ENCODE peak calls at places on chromosomes 4 and X, in four cellular contexts. I is AG09309; Z is stimulated activated CD4-positive, alpha-beta T cell treated with anti-CD3 and anti-CD28 coated beads, Interleukin-15, amount 100 ng/mL, for 24 hours; P is kidney epithelial cell. N is an unnamed sample.

GRCh38 chr4:25970241-25970675 is 56.2 kb downstream of the SMIM20 start:
- DNase-seq in I (no peak), P (peak), Z (no peak), N (peak)

GRCh38 chr4:15779789-15780188 is 1.7 kb downstream of the CD38 start:
- DNase-seq in I (no peak), Z (no peak), P (no peak), N (no peak)

GRCh38 chr4:10164877-10165283 is 48.3 kb upstream of the WDR1 start:
- DNase-seq in I (no peak), Z (peak), P (no peak), N (peak)

GRCh38 chrX:43862434-43862833 is 19.8 kb downstream of the MAOB start:
- DNase-seq in Z (no peak), P (no peak), I (no peak), N (no peak)

GRCh38 chr4:128649575-128650205 is 159.8 kb upstream of the JADE1 start:
- DNase-seq in P (peak), I (no peak), Z (no peak), N (no peak)

GRCh38 chr4:150067859-150068258 is 10.4 kb upstream of the DCLK2 start:
- DNase-seq in I (no peak), P (no peak), Z (no peak), N (no peak)

GRCh38 chrX:95040104-95040503 is 1366.1 kb downstream of the FAM133A start:
- DNase-seq in P (no peak), Z (no peak), I (no peak), N (no peak)

GRCh38 chr4:86496094-86497060 is 97.7 kb upstream of the PTPN13 start:
- DNase-seq in Z (peak), P (no peak), I (peak), N (peak)

GRCh38 chrX:148161661-148162060 is 180.5 kb downstream of the FMR1NB start:
- DNase-seq in I (no peak), Z (no peak), P (no peak), N (no peak)

GRCh38 chrX:55326985-55327384 is 62.3 kb upstream of the PAGE3 start:
- DNase-seq in Z (no peak), I (no peak), P (no peak), N (no peak)

GRCh38 chr4:180333156-180333555 is 1910.0 kb upstream of the TENM3 start:
- DNase-seq in I (no peak), P (no peak), Z (no peak), N (no peak)

GRCh38 chr4:92599044-92599443 is 295.3 kb downstream of the GRID2 start:
- DNase-seq in P (no peak), Z (no peak), I (no peak), N (no peak)

GRCh38 chr4:37889849-37890500 is 909 bp upstream of the TBC1D1 start:
- DNase-seq in Z (no peak), I (no peak), P (no peak), N (peak)

GRCh38 chrX:107731831-107732502 is 43.6 kb downstream of the TSC22D3 start:
- DNase-seq in Z (no peak), I (no peak), P (peak), N (peak)

GRCh38 chrX:153775631-153776595 is 4.9 kb upstream of the SRPK3 start:
- DNase-seq in P (no peak), I (no peak), Z (no peak), N (no peak)

GRCh38 chrX:97322401-97322800 is 438.7 kb downstream of the RPA4 start:
- DNase-seq in Z (no peak), P (no peak), I (no peak), N (no peak)

GRCh38 chr4:23084559-23085248 is 392.0 kb downstream of the GBA3 start:
- DNase-seq in P (peak), I (no peak), Z (no peak), N (peak)

GRCh38 chrX:125012585-125012984 is 307.1 kb upstream of the TEX13C start:
- DNase-seq in P (no peak), Z (no peak), I (no peak), N (no peak)

GRCh38 chrX:58051346-58051745 is 141.1 kb upstream of the ZXDA start:
- DNase-seq in I (no peak), Z (no peak), P (no peak), N (no peak)

GRCh38 chrX:110021180-110022022 is 18.5 kb downstream of the TMEM164 start:
- DNase-seq in I (peak), Z (no peak), P (no peak), N (no peak)

GRCh38 chrX:125289209-125289608 is 30.5 kb upstream of the TEX13C start:
- DNase-seq in I (no peak), Z (no peak), P (no peak), N (no peak)

GRCh38 chrX:25002658-25003015 is 13.1 kb downstream of the ARX start:
- DNase-seq in I (no peak), Z (no peak), P (no peak), N (no peak)

GRCh38 chr4:7649741-7650531 is 215.2 kb upstream of the PSAPL1 start:
- DNase-seq in Z (peak), I (peak), P (peak), N (no peak)

GRCh38 chr4:15182600-15183222 is 180.4 kb downstream of the CPEB2 start:
- DNase-seq in Z (peak), I (no peak), P (no peak), N (no peak)

GRCh38 chr4:72670521-72670920 is 101.5 kb upstream of the ADAMTS3 start:
- DNase-seq in I (no peak), P (no peak), Z (no peak), N (no peak)

GRCh38 chr4:6416518-6417286 is 55.7 kb downstream of the PPP2R2C start:
- DNase-seq in P (no peak), I (no peak), Z (no peak), N (no peak)

GRCh38 chrX:101191217-101191750 is 28.3 kb upstream of the DRP2 start:
- DNase-seq in I (no peak), P (no peak), Z (peak), N (peak)

GRCh38 chr4:169147217-169147616 is 123.5 kb downstream of the SH3RF1 start:
- DNase-seq in I (no peak), Z (no peak), P (no peak), N (no peak)

GRCh38 chrX:7318661-7319060 is 170.7 kb upstream of the PUDP start:
- DNase-seq in I (no peak), Z (no peak), P (no peak), N (no peak)

GRCh38 chr4:84582302-84582987 is 482 bp upstream of the CDS1 start:
- DNase-seq in Z (peak), P (no peak), I (no peak), N (peak)

GRCh38 chr4:179666226-179666625 is 2224.0 kb upstream of the AGA start:
- DNase-seq in Z (no peak), I (no peak), P (no peak), N (peak)

GRCh38 chr4:7808752-7809151 is 130.9 kb downstream of the AFAP1 start:
- DNase-seq in P (no peak), Z (no peak), I (no peak), N (no peak)

GRCh38 chr4:95219109-95219508 is 329.7 kb downstream of the UNC5C start:
- DNase-seq in Z (no peak), P (no peak), I (peak), N (no peak)

GRCh38 chrX:134324359-134324758 is 87.4 kb downstream of the CCDC160 start:
- DNase-seq in Z (no peak), P (no peak), I (no peak), N (no peak)

GRCh38 chrX:9293051-9293496 is 171.8 kb upstream of the TBL1X start:
- DNase-seq in I (no peak), Z (no peak), P (no peak), N (peak)

GRCh38 chr4:83522239-83522638 is 13.7 kb upstream of the GPAT3 start:
- DNase-seq in I (no peak), Z (no peak), P (no peak), N (no peak)

GRCh38 chrX:40098264-40099045 is 697 bp upstream of the BCOR start:
- DNase-seq in P (no peak), Z (peak), I (no peak), N (peak)

N was measured in left kidney.